ENCODE peak calls at places on chromosomes 11 and 22, in five cellular contexts. Z is heart left ventricle; O is naive thymus-derived CD4-positive, alpha-beta T cell; B is endodermal cell; D is transverse colon. K is an unnamed sample.

GRCh38 chr11:111162306-111162705 is 83.2 kb upstream of the POU2AF2 start:
- DNase-seq in D (no peak), O (no peak), Z (no peak), B (no peak), K (no peak)

GRCh38 chr22:47300698-47301405 is 538.4 kb downstream of the TBC1D22A start:
- DNase-seq in D (no peak), B (no peak), O (no peak), Z (no peak), K (no peak)

GRCh38 chr11:79076526-79077115 is 364.2 kb downstream of the TENM4 start:
- DNase-seq in O (no peak), Z (peak; percentile 52), D (peak; percentile 47), B (peak; percentile 77), K (no peak)

GRCh38 chr11:14444441-14445189 is 55.0 kb downstream of the COPB1 start:
- DNase-seq in Z (no peak), D (no peak), O (no peak), B (no peak), K (no peak)

GRCh38 chr22:46893281-46894020 is 131.0 kb downstream of the TBC1D22A start:
- DNase-seq in O (no peak), Z (no peak), B (peak; percentile 24), D (no peak), K (no peak)

GRCh38 chr11:14480716-14481115 is 18.9 kb downstream of the COPB1 start:
- DNase-seq in O (no peak), B (no peak), D (no peak), Z (no peak), K (no peak)

GRCh38 chr11:110524227-110524626 is 94.5 kb downstream of the FDX1 start:
- DNase-seq in D (no peak), O (no peak), Z (no peak), B (no peak), K (no peak)

GRCh38 chr11:45159781-45160365 is 13.4 kb downstream of the PRDM11 start:
- DNase-seq in B (no peak), O (no peak), D (no peak), Z (no peak), K (no peak)

GRCh38 chr22:24834845-24835570 is 29.0 kb downstream of the SGSM1 start:
- DNase-seq in O (no peak), Z (no peak), B (peak; percentile 78), D (no peak), K (no peak)

GRCh38 chr11:43503417-43503816 is 144.7 kb downstream of the TTC17 start:
- DNase-seq in D (no peak), O (no peak), B (no peak), Z (no peak), K (no peak)

GRCh38 chr11:57323503-57324153 is 1.1 kb downstream of the TNKS1BP1 start:
- DNase-seq in O (no peak), Z (no peak), D (no peak), B (no peak), K (no peak)

GRCh38 chr22:36056980-36057379 is 28.4 kb upstream of the RBFOX2 start:
- DNase-seq in D (no peak), O (no peak), Z (no peak), B (no peak), K (no peak)

GRCh38 chr22:23153994-23154393 is 8.7 kb downstream of the RAB36 start:
- DNase-seq in Z (no peak), D (no peak), O (no peak), B (no peak), K (no peak)

GRCh38 chr11:2138075-2138435 is 1.1 kb downstream of the IGF2 start:
- DNase-seq in D (no peak), B (peak; percentile 76), O (no peak), Z (peak; percentile 21), K (no peak)

GRCh38 chr11:2136209-2136951 is 2.8 kb downstream of the IGF2 start:
- DNase-seq in D (no peak), O (no peak), Z (peak; percentile 15), B (no peak), K (no peak)

GRCh38 chr11:2136952-2137201 is 2.3 kb downstream of the IGF2 start:
- DNase-seq in B (no peak), D (no peak), O (no peak), Z (no peak), K (no peak)

GRCh38 chr11:2138436-2139117 is 612 bp downstream of the IGF2 start:
- DNase-seq in O (no peak), B (peak; percentile 72), Z (no peak), D (no peak), K (no peak)

GRCh38 chr11:2137202-2138071 is 1.8 kb downstream of the IGF2 start:
- DNase-seq in Z (peak; percentile 74), O (no peak), B (peak; percentile 92), D (peak; percentile 34), K (no peak)
- H3K4me3 ChIP-seq in Z (peak overlapping the region; percentile 35), O (no peak overlapping the region), B (peak overlapping the region; percentile 65), D (no peak overlapping the region), K (peak overlapping the region; percentile 34)

DNA sequence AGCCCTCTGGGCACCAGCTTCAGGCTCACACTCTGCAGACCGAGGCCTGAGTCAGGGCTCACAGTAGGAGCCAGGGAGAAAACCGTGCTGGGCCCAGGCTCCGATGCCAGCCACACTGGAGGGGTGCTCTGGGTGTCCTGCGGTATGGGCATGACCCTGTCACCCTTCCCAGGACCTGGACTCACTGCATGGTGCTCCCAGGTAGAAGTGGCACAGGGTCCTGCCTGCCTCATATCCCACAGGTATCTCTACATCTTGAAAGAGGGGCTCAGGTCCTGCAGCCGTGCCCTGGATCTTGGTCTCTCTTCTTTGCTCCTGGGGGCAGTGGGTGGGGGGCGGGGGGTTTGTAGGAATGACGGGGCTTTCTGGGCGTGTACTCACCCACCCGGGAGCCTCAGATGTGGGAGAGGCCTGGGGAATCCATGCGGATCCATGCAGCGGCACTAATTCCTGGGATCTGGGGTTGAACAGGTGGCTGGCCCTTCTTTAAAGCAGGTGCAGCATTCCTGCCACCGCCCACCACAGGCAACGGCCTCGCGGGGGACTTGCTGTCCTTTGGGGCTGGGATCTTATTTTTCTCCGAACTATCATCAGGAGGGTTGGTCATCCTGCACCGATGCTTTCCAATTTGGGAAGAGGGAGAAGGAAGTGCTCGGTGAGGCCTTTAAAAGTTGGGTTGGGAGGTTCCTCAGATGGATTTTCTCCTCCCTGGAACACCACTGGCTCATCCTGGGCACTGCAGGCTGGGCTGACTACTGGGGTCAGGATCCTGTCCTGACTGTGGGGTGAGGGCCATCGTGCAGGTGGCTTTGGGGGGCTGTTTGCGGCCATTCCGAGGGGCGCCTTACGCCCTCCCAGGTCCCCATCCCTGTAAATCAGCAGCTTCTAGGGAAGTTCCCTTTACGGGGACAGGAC is 886.4 kb downstream of the BRD1 start:
- DNase-seq in D (peak; percentile 3), Z (no peak), O (no peak), B (peak; percentile 27), K (peak; percentile 19)
- H3K4me3 ChIP-seq in D (no peak overlapping the region), Z (no peak overlapping the region), O (no peak overlapping the region), B (no peak overlapping the region), K (no peak overlapping the region)

DNA sequence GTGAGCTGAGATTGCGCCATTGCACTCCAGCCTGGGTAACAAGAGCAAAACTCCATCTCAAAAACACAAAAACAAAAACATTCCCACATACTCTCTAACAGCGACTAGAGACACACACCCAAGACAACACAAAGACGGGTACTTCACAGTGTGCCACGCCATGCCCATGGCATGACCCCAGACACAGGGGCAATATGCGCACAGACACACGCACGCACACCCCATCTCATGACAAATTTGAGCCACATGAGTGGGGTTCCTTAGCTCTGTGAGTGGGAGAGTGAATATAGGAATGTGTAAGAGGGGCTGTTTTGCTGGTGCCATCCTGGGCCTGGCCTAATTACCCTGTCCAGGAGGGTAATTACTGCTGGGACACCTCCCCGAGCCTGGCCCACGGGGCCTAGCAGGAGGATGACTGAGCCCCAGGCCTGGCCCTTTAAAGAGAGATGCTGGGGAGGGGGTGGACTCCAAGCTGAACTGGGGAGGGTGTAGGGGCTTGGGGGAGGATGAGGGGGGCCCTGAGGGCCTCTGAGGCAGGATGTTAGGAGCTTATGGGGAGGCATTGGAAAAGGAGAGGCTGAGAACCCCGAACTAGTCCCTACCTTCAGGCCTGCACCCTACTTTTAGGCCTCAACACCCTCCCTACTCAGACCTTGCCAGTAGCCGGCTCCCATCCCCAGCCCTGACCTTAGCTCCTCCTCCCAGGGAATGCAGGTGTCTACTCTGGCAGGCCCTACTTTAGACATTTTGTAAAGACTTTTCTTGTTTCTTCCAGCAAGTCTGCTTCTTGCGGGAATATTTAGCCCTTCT is 1.5 kb downstream of the LTBP3 start:
- DNase-seq in D (no peak), Z (no peak), O (no peak), B (no peak), K (no peak)
- H3K4me3 ChIP-seq in D (no peak overlapping the region), Z (peak overlapping the region; percentile 58), O (peak overlapping the region; percentile 51), B (peak overlapping the region; percentile 49), K (peak overlapping the region; percentile 72)

GRCh38 chr11:74871037-74871436 is 77.9 kb downstream of the XRRA1 start:
- DNase-seq in D (no peak), B (no peak), O (no peak), Z (no peak), K (no peak)

GRCh38 chr11:74870485-74870884 is 78.4 kb downstream of the XRRA1 start:
- DNase-seq in O (no peak), Z (no peak), B (peak; percentile 56), D (no peak), K (no peak)

GRCh38 chr11:74863410-74863809 is 85.5 kb downstream of the XRRA1 start:
- DNase-seq in B (no peak), O (no peak), Z (no peak), D (no peak), K (no peak)

GRCh38 chr11:74860743-74861142 is 88.1 kb downstream of the XRRA1 start:
- DNase-seq in D (no peak), Z (no peak), O (no peak), B (no peak), K (no peak)

DNA sequence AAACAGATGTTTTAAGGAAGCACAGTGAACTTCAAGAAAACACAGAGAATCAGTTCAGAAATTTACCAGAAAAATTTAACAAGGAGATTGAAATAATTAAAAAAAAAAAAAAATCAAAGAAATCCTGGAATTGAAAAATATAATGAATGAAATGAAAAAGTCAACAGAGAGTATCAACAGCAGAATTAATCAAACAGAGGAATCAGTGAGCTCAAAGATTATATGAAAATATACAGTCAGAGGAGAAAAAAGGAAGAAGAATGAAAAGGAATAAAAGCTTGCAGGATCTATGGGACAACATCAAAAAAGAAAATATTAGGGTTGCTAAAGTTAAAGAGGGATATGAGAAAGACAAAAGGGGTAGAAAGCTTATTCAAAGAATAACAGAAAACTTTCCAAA is 82.3 kb downstream of the XRRA1 start:
- DNase-seq in D (no peak), Z (no peak), O (no peak), B (no peak), K (no peak)
- H3K4me3 ChIP-seq in D (no peak overlapping the region), Z (no peak overlapping the region), O (no peak overlapping the region), B (peak overlapping the region; percentile 72), K (no peak overlapping the region)

DNA sequence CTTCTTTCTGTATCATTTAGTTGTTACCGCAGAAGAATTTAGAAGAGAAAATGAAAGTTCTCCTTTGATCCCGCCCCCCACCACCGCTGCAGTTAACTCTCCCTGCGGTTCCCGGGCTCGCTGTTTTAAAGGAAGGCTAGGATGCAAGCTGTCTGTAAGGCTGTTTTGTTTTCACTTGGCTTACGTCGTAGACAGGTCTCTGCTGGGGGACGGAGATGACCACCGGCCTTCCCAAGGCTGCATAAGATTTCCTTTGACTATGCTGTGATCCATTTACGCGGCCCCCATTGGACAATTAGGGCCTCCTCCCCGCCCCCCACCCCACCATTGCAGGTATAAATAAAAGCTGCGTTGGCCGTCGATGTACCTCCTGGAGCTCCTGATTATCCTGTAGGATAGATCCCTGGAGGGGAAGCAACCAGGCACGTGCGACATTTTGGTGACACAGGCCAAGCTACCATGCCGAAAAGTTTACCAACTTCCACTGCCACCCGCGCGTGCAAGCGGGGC is 1.4 kb upstream of the CPT1A start:
- DNase-seq in O (peak; percentile 75), D (peak; percentile 68), B (peak; percentile 71), Z (peak; percentile 42), K (peak; percentile 72)
- H3K4me3 ChIP-seq in O (peak overlapping the region; percentile 78), D (no peak overlapping the region), B (peak overlapping the region; percentile 75), Z (no peak overlapping the region), K (peak overlapping the region; percentile 90)

GRCh38 chr22:40180403-40180802 is 2.7 kb downstream of the TNRC6B start:
- DNase-seq in Z (no peak), O (no peak), D (no peak), B (no peak), K (no peak)
- H3K4me3 ChIP-seq in Z (no peak overlapping the region), O (no peak overlapping the region), D (no peak overlapping the region), B (peak overlapping the region; percentile 100), K (no peak overlapping the region)

K was measured in Peyer's patch.